ENCODE peak calls at places on chromosomes 12 and 14, in eight cellular contexts. J, N, B, H, W, X, P and F are unnamed samples.

GRCh38 chr12:68113644-68114043 is 45.9 kb downstream of the IFNG start:
- DNase-seq in J (peak; percentile 18), N (no peak), B (no peak), H (no peak), W (no peak), X (no peak), P (peak; percentile 22), F (no peak)

GRCh38 chr14:100665518-100666032 is 61.1 kb upstream of the DLK1 start:
- DNase-seq in J (no peak), N (peak; percentile 72), B (peak; percentile 23), H (no peak), W (no peak), X (peak; percentile 90), P (no peak), F (no peak)

GRCh38 chr12:107477946-107478610 is 207.5 kb upstream of the PWP1 start:
- DNase-seq in J (no peak), N (no peak), B (no peak), H (no peak), W (no peak), X (no peak), P (no peak), F (no peak)

GRCh38 chr14:51929920-51930682 is 59.2 kb upstream of the RTRAF start:
- DNase-seq in J (no peak), N (no peak), B (no peak), H (no peak), W (no peak), X (no peak), P (no peak), F (no peak)

GRCh38 chr12:60279224-60279623 is 683.4 kb downstream of the SLC16A7 start:
- DNase-seq in J (no peak), N (no peak), B (peak; percentile 34), H (no peak), W (no peak), X (no peak), P (no peak), F (peak; percentile 16)

GRCh38 chr14:67457782-67458181 is 30.7 kb downstream of the TMEM229B start:
- DNase-seq in J (no peak), N (peak; percentile 81), B (peak; percentile 13), H (peak; percentile 30), W (no peak), X (no peak), P (peak; percentile 84), F (peak; percentile 77)

GRCh38 chr14:31510222-31510621 is 22.4 kb upstream of the GPR33 start:
- DNase-seq in J (no peak), N (no peak), B (peak; percentile 3), H (no peak), W (peak; percentile 2), X (no peak), P (no peak), F (peak; percentile 37)

GRCh38 chr14:91361236-91361811 is 56.3 kb downstream of the CCDC88C start:
- DNase-seq in J (no peak), N (no peak), B (no peak), H (no peak), W (no peak), X (no peak), P (no peak), F (no peak)

GRCh38 chr14:101687756-101688546 is 73.6 kb upstream of the PPP2R5C start:
- DNase-seq in J (no peak), N (no peak), B (no peak), H (no peak), W (no peak), X (no peak), P (no peak), F (no peak)

GRCh38 chr12:55641595-55641994 is 4.9 kb downstream of the OR10P1 start:
- DNase-seq in J (no peak), N (no peak), B (no peak), H (no peak), W (no peak), X (no peak), P (no peak), F (no peak)

GRCh38 chr14:76486251-76486743 is 110.4 kb downstream of the ESRRB start:
- DNase-seq in J (no peak), N (peak; percentile 60), B (no peak), H (no peak), W (no peak), X (no peak), P (no peak), F (no peak)

GRCh38 chr14:94481468-94482131 is 5.6 kb upstream of the SERPINA9 start:
- DNase-seq in J (no peak), N (no peak), B (peak; percentile 66), H (no peak), W (no peak), X (no peak), P (no peak), F (no peak)

GRCh38 chr12:111033281-111034147 is 113.1 kb upstream of the MYL2 start:
- DNase-seq in J (no peak), N (no peak), B (no peak), H (no peak), W (no peak), X (no peak), P (peak; percentile 72), F (peak; percentile 65)

GRCh38 chr12:55738113-55739024 is 4.6 kb upstream of the GDF11 start:
- DNase-seq in J (peak; percentile 68), N (peak; percentile 77), B (peak; percentile 79), H (peak; percentile 80), W (peak; percentile 91), X (no peak), P (peak; percentile 95), F (peak; percentile 91)

GRCh38 chr12:117977373-117977772 is 8.6 kb upstream of the KSR2 start:
- DNase-seq in J (no peak), N (no peak), B (no peak), H (no peak), W (no peak), X (no peak), P (no peak), F (no peak)

GRCh38 chr12:29725587-29726320 is 58.0 kb downstream of the TMTC1 start:
- DNase-seq in J (no peak), N (peak; percentile 70), B (peak; percentile 64), H (peak; percentile 75), W (no peak), X (no peak), P (no peak), F (peak; percentile 97)

GRCh38 chr14:70073924-70074566 is 114.7 kb downstream of the SLC8A3 start:
- DNase-seq in J (no peak), N (peak; percentile 56), B (no peak), H (no peak), W (peak; percentile 33), X (peak; percentile 60), P (peak; percentile 90), F (peak; percentile 82)

DNA sequence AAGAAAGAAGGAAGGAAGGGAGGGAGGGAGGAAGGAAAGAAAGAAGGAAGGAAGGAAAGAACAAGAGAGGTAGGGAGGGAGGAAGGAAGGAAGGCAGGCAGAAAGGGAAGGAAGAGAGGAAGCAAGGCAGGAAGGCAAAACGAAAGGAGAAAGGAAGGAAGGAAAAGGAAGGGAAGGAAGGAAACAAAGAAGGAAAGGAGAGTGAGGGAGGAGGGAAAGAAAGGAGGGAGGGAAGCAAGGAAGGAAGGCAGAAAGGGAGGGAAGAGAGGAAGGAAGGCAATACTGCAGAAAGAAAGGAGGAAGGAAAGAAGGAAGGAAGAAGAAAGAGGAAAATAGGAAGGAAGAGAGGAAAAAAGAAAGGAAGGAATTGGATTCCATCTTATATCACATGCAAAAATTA is 1303.1 kb upstream of the TMEM132C start:
- DNase-seq in J (no peak), N (no peak), B (no peak), H (no peak), W (no peak), X (no peak), P (no peak), F (no peak)
- H3K4me1 ChIP-seq in J (no peaks in the 10 kb centered on the region), N (no peaks in the 10 kb centered on the region), B (no peaks in the 10 kb centered on the region), H (no peaks in the 10 kb centered on the region), W (no peaks in the 10 kb centered on the region), X (no peaks in the 10 kb centered on the region), P (no peaks in the 10 kb centered on the region), F (no peaks in the 10 kb centered on the region)

DNA sequence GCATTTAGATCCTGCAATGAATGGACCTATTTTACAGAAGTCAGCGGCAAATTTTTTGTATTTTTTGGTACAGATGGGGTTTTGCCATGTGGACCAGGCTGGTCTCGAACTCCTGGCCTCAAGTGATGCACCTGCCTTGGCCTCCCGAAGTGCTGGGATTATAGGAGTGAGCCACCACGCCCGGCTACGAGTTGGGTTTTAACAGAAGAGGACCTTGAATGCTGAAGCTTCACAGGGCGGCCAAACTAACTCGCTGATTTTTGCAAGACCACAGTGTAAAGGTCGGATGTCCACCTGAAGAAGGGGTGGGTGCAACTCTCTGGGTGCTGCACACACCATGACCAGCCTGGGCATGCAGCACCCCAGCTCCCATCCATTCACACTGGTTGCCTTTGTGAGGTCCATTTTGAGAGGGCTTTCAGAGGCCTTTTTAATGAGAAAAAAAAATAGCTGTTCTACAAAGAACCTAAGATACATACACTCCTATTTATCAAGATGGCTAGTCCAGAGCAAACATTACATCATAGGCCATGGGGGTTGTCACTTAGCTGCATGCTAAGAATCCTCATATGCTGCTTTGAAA is 21.6 kb upstream of the CDK2AP1 start:
- DNase-seq in J (no peak), N (no peak), B (no peak), H (no peak), W (no peak), X (no peak), P (no peak), F (no peak)
- H3K36me3 ChIP-seq in J (peaks cover 25% of the 10 kb centered on the region), N (peaks cover 18% of the 10 kb centered on the region), B (peaks cover 47% of the 10 kb centered on the region), H (peaks cover 74% of the 10 kb centered on the region), W (peaks cover 33% of the 10 kb centered on the region), X (peaks cover 58% of the 10 kb centered on the region), P (peaks cover 12% of the 10 kb centered on the region), F (peaks cover 53% of the 10 kb centered on the region)

GRCh38 chr12:132335179-132335756 is 5.9 kb upstream of the GALNT9 start:
- DNase-seq in J (no peak), N (no peak), B (no peak), H (no peak), W (no peak), X (no peak), P (no peak), F (no peak)
- H3K4me1 ChIP-seq in J (no peaks in the 10 kb centered on the region), N (no peaks in the 10 kb centered on the region), B (no peaks in the 10 kb centered on the region), H (no peaks in the 10 kb centered on the region), W (no peaks in the 10 kb centered on the region), X (no peaks in the 10 kb centered on the region), P (no peaks in the 10 kb centered on the region), F (no peaks in the 10 kb centered on the region)

GRCh38 chr12:76764856-76765255 is 941 bp downstream of the ZDHHC17 start:
- DNase-seq in J (no peak), N (no peak), B (no peak), H (no peak), W (no peak), X (no peak), P (peak; percentile 5), F (peak; percentile 8)
- H3K36me3 ChIP-seq in J (no peaks in the 10 kb centered on the region), N (no peaks in the 10 kb centered on the region), B (no peaks in the 10 kb centered on the region), H (no peaks in the 10 kb centered on the region), W (no peaks in the 10 kb centered on the region), X (no peaks in the 10 kb centered on the region), P (no peaks in the 10 kb centered on the region), F (no peaks in the 10 kb centered on the region)